ENCODE peak calls at places on chromosomes 13 and 19, in seven cellular contexts. I is stimulated activated CD4-positive, alpha-beta T cell treated with anti-CD3 and anti-CD28 coated beads, Interleukin-1b, Interleukin-23, amount 100 ng/mL, for 48 hours; Q is NCI-H748 treated with DMSO at 0.1 percent for 48 hours; A is ovary; R is left ventricle myocardium superior; X is colonic mucosa; O is islet precursor cell. G is an unnamed sample.

GRCh38 chr13:43319617-43320444 is 296.4 kb downstream of the DNAJC15 start:
- DNase-seq in Q (no peak), X (no peak), O (peak; percentile 73), A (no peak), I (no peak), R (no peak), G (no peak)

GRCh38 chr19:18468930-18469244 is 31.0 kb upstream of the ISYNA1 start:
- DNase-seq in Q (no peak), X (no peak), O (no peak), R (no peak), A (no peak), I (no peak), G (no peak)

GRCh38 chr13:27489456-27489855 is 39.1 kb upstream of the MTIF3 start:
- DNase-seq in R (no peak), A (no peak), I (no peak), X (no peak), O (no peak), Q (no peak), G (no peak)

GRCh38 chr13:53885997-53886396 is 857.4 kb downstream of the OLFM4 start:
- DNase-seq in A (no peak), X (no peak), I (no peak), R (no peak), O (no peak), Q (no peak), G (no peak)

GRCh38 chr13:100542546-100543156 is 45.9 kb downstream of the GGACT start:
- DNase-seq in I (no peak), R (no peak), X (no peak), Q (no peak), O (no peak), A (no peak), G (no peak)

GRCh38 chr13:30256713-30257432 is 50.5 kb downstream of the KATNAL1 start:
- DNase-seq in O (no peak), I (no peak), X (no peak), Q (no peak), R (no peak), A (no peak), G (no peak)

GRCh38 chr13:36608474-36608873 is 65.3 kb upstream of the SERTM1 start:
- DNase-seq in A (no peak), Q (no peak), I (no peak), O (no peak), R (no peak), X (no peak), G (no peak)

GRCh38 chr19:20067898-20068297 is 9.9 kb upstream of the ZNF90 start:
- DNase-seq in O (no peak), Q (no peak), A (no peak), X (no peak), I (no peak), R (no peak), G (no peak)

GRCh38 chr19:35396240-35396885 is 25.5 kb downstream of the GPR42 start:
- DNase-seq in X (no peak), O (no peak), I (no peak), Q (no peak), R (no peak), A (no peak), G (no peak)

GRCh38 chr13:47903836-47904235 is 97.2 kb downstream of the SUCLA2 start:
- DNase-seq in O (no peak), I (no peak), X (no peak), R (no peak), Q (no peak), A (no peak), G (no peak)

GRCh38 chr19:51509823-51510660 is 8.4 kb upstream of the SIGLEC12 start:
- DNase-seq in R (no peak), A (no peak), I (no peak), X (no peak), O (no peak), Q (no peak), G (no peak)

GRCh38 chr13:46405457-46405856 is 18.4 kb upstream of the RUBCNL start:
- DNase-seq in X (no peak), Q (no peak), O (no peak), A (no peak), I (no peak), R (no peak), G (no peak)

GRCh38 chr13:93689333-93689732 is 462.7 kb downstream of the GPC6 start:
- DNase-seq in I (no peak), A (no peak), R (no peak), X (no peak), O (no peak), Q (no peak), G (no peak)

G was measured in activated T-cell treated with anti-CD3 and anti-CD28 coated beads, Interleukin-2, amount 50 U/mL, for 72 hours.